ENCODE peak calls at places on chromosomes 5 and 9, in four cellular contexts. One of them, this sample, is unnamed.

GRCh38 chr9:80134487-80134886 is 562.7 kb downstream of the TLE4 start:
- DNase-seq in NAMALWA: no peak
- DNase-seq in germinal center: peak; percentile 77
- DNase-seq in HuH-7: no peak
- DNase-seq in this sample: no peak

GRCh38 chr5:139767960-139768359 is 27.6 kb upstream of the PSD2 start:
- DNase-seq in germinal center: no peak
- DNase-seq in NAMALWA: no peak
- DNase-seq in HuH-7: no peak
- DNase-seq in this sample: no peak

GRCh38 chr9:91130796-91131318 is 230.9 kb downstream of the AUH start:
- DNase-seq in NAMALWA: no peak
- DNase-seq in germinal center: no peak
- DNase-seq in HuH-7: no peak
- DNase-seq in this sample: no peak

GRCh38 chr5:1745806-1746370 is 53.7 kb downstream of the MRPL36 start:
- DNase-seq in germinal center: no peak
- DNase-seq in NAMALWA: no peak
- DNase-seq in HuH-7: no peak
- DNase-seq in this sample: no peak

GRCh38 chr9:119009253-119009652 is 360.0 kb downstream of the BRINP1 start:
- DNase-seq in HuH-7: no peak
- DNase-seq in germinal center: no peak
- DNase-seq in NAMALWA: no peak
- DNase-seq in this sample: no peak

GRCh38 chr5:139138790-139139189 is 59.4 kb downstream of the SIL1 start:
- DNase-seq in HuH-7: no peak
- DNase-seq in germinal center: no peak
- DNase-seq in NAMALWA: no peak
- DNase-seq in this sample: no peak

GRCh38 chr5:37539459-37539858 is 160.3 kb downstream of the WDR70 start:
- DNase-seq in HuH-7: no peak
- DNase-seq in germinal center: no peak
- DNase-seq in NAMALWA: no peak
- DNase-seq in this sample: no peak

GRCh38 chr9:108434502-108434901 is 421.3 kb downstream of the ACTL7B start:
- DNase-seq in HuH-7: no peak
- DNase-seq in germinal center: no peak
- DNase-seq in NAMALWA: no peak
- DNase-seq in this sample: no peak

GRCh38 chr9:134492281-134492691 is 149.3 kb upstream of the COL5A1 start:
- DNase-seq in HuH-7: no peak
- DNase-seq in NAMALWA: no peak
- DNase-seq in germinal center: no peak
- DNase-seq in this sample: no peak

GRCh38 chr9:124000161-124000783 is 11.3 kb upstream of the LHX2 start:
- DNase-seq in NAMALWA: no peak
- DNase-seq in germinal center: no peak
- DNase-seq in HuH-7: no peak
- DNase-seq in this sample: no peak

GRCh38 chr5:120457839-120458507 is 6.1 kb upstream of the PRR16 start:
- DNase-seq in germinal center: no peak
- DNase-seq in NAMALWA: peak; percentile 95
- DNase-seq in HuH-7: peak; percentile 11
- DNase-seq in this sample: peak; percentile 90

GRCh38 chr5:142432961-142433360 is 108.1 kb upstream of the SPRY4 start:
- DNase-seq in germinal center: peak; percentile 25
- DNase-seq in NAMALWA: no peak
- DNase-seq in HuH-7: no peak
- DNase-seq in this sample: no peak

GRCh38 chr5:129652353-129653138 is 95.3 kb upstream of the MINAR2 start:
- DNase-seq in germinal center: no peak
- DNase-seq in HuH-7: no peak
- DNase-seq in NAMALWA: no peak
- DNase-seq in this sample: no peak

GRCh38 chr9:89405832-89406231 is 87.5 kb downstream of the SECISBP2 start:
- DNase-seq in NAMALWA: peak; percentile 61
- DNase-seq in HuH-7: no peak
- DNase-seq in germinal center: peak; percentile 54
- DNase-seq in this sample: peak; percentile 69

GRCh38 chr9:34990908-34991832 is 1.6 kb downstream of the DNAJB5 start:
- DNase-seq in germinal center: no peak
- DNase-seq in HuH-7: no peak
- DNase-seq in NAMALWA: no peak
- DNase-seq in this sample: no peak

GRCh38 chr5:151216781-151217180 is 7.1 kb downstream of the CCDC69 start:
- DNase-seq in germinal center: no peak
- DNase-seq in HuH-7: no peak
- DNase-seq in NAMALWA: no peak
- DNase-seq in this sample: no peak

GRCh38 chr5:178474562-178475184 is 115.5 kb downstream of the COL23A1 start:
- DNase-seq in NAMALWA: no peak
- DNase-seq in HuH-7: no peak
- DNase-seq in germinal center: no peak
- DNase-seq in this sample: no peak

GRCh38 chr9:82116538-82116937 is 128.0 kb downstream of the SPATA31D1 start:
- DNase-seq in NAMALWA: no peak
- DNase-seq in HuH-7: no peak
- DNase-seq in germinal center: no peak
- DNase-seq in this sample: peak; percentile 43

GRCh38 chr5:39523821-39524220 is 99.0 kb upstream of the DAB2 start:
- DNase-seq in NAMALWA: no peak
- DNase-seq in HuH-7: no peak
- DNase-seq in germinal center: no peak
- DNase-seq in this sample: no peak

GRCh38 chr5:132662925-132663770 is 5.2 kb downstream of the IL13 start:
- DNase-seq in germinal center: peak; percentile 49
- DNase-seq in HuH-7: peak; percentile 70
- DNase-seq in NAMALWA: peak; percentile 55
- DNase-seq in this sample: peak; percentile 19

GRCh38 chr5:96843140-96843539 is 33.2 kb upstream of the ERAP2 start:
- DNase-seq in germinal center: no peak
- DNase-seq in HuH-7: no peak
- DNase-seq in NAMALWA: peak; percentile 8
- DNase-seq in this sample: no peak

GRCh38 chr5:143985832-143986485 is 174.0 kb downstream of the HMHB1 start:
- DNase-seq in NAMALWA: no peak
- DNase-seq in HuH-7: peak; percentile 1
- DNase-seq in germinal center: no peak
- DNase-seq in this sample: no peak

GRCh38 chr9:8555767-8556500 is 756.4 kb upstream of the DMAC1 start:
- DNase-seq in HuH-7: no peak
- DNase-seq in NAMALWA: no peak
- DNase-seq in germinal center: no peak
- DNase-seq in this sample: no peak

GRCh38 chr9:1454211-1454979 is 404.2 kb downstream of the DMRT2 start:
- DNase-seq in NAMALWA: no peak
- DNase-seq in HuH-7: no peak
- DNase-seq in germinal center: no peak
- DNase-seq in this sample: no peak

GRCh38 chr5:150556859-150557506 is 49.1 kb downstream of the NDST1 start:
- DNase-seq in HuH-7: no peak
- DNase-seq in NAMALWA: no peak
- DNase-seq in germinal center: no peak
- DNase-seq in this sample: peak; percentile 48

GRCh38 chr5:68745459-68745858 is 348.4 kb upstream of the SLC30A5 start:
- DNase-seq in germinal center: no peak
- DNase-seq in HuH-7: no peak
- DNase-seq in NAMALWA: peak; percentile 3
- DNase-seq in this sample: no peak

GRCh38 chr5:148477429-148477828 is 93.7 kb downstream of the FBXO38 start:
- DNase-seq in germinal center: no peak
- DNase-seq in HuH-7: no peak
- DNase-seq in NAMALWA: no peak
- DNase-seq in this sample: no peak

GRCh38 chr5:80399553-80400239 is 8.2 kb upstream of the ZFYVE16 start:
- DNase-seq in germinal center: peak; percentile 46
- DNase-seq in HuH-7: no peak
- DNase-seq in NAMALWA: peak; percentile 89
- DNase-seq in this sample: peak; percentile 67